ENCODE peak calls at places on chromosomes 13 and 19, in six cellular contexts. B, S, W, L, E and X are unnamed samples.
A peak's percentile ranks its signal among the peaks of the same experiment; 100 is the strongest.

GRCh38 chr13:112233256-112233655 is 142.9 kb upstream of the SPACA7 start:
- DNase-seq in L (no peak), S (no peak), W (no peak), B (no peak), E (no peak), X (no peak)

GRCh38 chr19:45779231-45780145 is 2.8 kb downstream of the DMPK start:
- DNase-seq in B (peak; percentile 95), L (peak; percentile 77), S (peak; percentile 68), W (peak; percentile 95), E (peak; percentile 97), X (no peak)

GRCh38 chr13:94325660-94326059 is 153.8 kb downstream of the DCT start:
- DNase-seq in E (no peak), L (no peak), S (peak; percentile 87), W (no peak), B (peak; percentile 84), X (peak; percentile 17)

GRCh38 chr19:10691178-10691881 is 9.9 kb upstream of the QTRT1 start:
- DNase-seq in B (no peak), E (peak; percentile 26), W (no peak), L (no peak), S (no peak), X (no peak)

GRCh38 chr13:105073041-105073440 is 1462.4 kb downstream of the EFNB2 start:
- DNase-seq in B (no peak), L (no peak), S (no peak), W (no peak), E (no peak), X (no peak)

GRCh38 chr19:40147693-40148347 is 43.4 kb upstream of the MAP3K10 start:
- DNase-seq in W (no peak), E (no peak), L (no peak), S (peak; percentile 79), B (no peak), X (peak; percentile 77)

GRCh38 chr19:872266-872951 is 12.9 kb downstream of the CFD start:
- DNase-seq in L (no peak), E (peak; percentile 94), W (no peak), B (peak; percentile 88), S (peak; percentile 65), X (peak; percentile 38)

GRCh38 chr19:6842871-6843607 is 44.3 kb upstream of the ADGRE1 start:
- DNase-seq in L (no peak), B (no peak), W (no peak), S (no peak), E (no peak), X (no peak)

GRCh38 chr13:43573361-43573740 is 213.4 kb downstream of the ENOX1 start:
- DNase-seq in W (no peak), S (peak; percentile 32), B (peak; percentile 75), L (no peak), E (no peak), X (no peak)

GRCh38 chr19:35510626-35510964 is 2.9 kb downstream of the DMKN start:
- DNase-seq in S (no peak), L (no peak), W (no peak), B (no peak), E (no peak), X (no peak)

GRCh38 chr19:35507561-35507960 is 5.9 kb downstream of the DMKN start:
- DNase-seq in B (no peak), W (no peak), L (no peak), S (no peak), E (no peak), X (no peak)

GRCh38 chr19:35509861-35510625 is 3.4 kb downstream of the DMKN start:
- DNase-seq in W (peak; percentile 82), L (peak; percentile 78), B (peak; percentile 95), E (peak; percentile 95), S (peak; percentile 35), X (peak; percentile 22)

GRCh38 chr19:35508129-35508528 is 5.3 kb downstream of the DMKN start:
- DNase-seq in W (no peak), E (no peak), L (no peak), B (no peak), S (no peak), X (no peak)

DNA sequence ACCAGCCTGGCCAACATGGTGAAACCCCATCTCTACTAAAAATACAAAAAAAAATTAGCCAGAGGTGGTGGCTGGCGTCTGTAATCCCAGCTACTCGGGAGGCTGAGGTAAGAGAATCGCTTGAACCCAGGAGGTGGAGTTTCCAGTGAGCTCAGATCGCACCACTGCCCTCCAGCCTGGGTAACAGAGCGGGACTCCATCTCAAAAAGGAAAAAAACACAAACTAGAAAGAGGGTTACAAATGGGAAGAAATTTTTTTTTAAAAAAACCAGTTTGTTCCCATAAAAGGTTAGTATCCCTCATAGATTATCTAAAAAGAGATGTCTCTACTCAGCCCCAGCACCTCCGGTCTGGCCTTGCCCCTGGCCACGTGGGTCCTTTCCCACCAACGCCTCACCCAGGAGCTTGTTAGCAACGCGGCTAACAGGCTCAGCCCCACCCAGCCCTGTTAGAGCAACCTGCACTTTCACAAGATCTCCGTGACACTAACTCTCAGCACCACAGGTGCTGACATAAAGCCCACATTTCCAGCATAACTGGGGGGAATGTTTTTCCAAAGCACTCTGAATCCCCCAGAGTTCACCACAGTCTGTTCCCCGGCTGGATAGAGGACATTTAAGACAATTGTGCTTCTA is 4.3 kb downstream of the DMKN start:
- DNase-seq in W (no peak), E (peak; percentile 79), B (peak; percentile 88), S (no peak), L (no peak), X (no peak)
- H3K4ac ChIP-seq in W (no peak overlapping the region), E (peak overlapping the region; percentile 35), B (no peak overlapping the region), S (no peak overlapping the region), L (peak overlapping the region; percentile 87), X (no peak overlapping the region)

DNA sequence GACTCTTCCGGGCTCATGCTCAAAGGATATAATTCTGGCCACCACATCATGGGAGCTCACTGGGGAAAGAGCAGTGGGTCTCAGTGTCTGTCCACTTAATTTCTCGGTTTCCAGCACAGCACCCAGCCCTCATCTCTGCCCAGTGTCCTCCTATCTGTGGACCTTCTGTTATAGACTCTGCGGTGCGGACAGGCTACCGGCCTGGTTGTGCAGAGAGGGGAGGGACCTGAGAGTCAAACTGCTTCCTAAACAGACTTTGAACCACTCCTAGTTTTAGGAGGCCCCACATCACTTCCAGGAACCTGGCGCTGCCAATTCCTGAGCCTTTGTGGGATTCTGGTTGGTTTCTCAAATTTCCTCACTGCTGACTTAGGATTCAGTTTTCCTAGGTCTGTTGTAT is 59.8 kb upstream of the MED4 start:
- DNase-seq in W (no peak), E (no peak), S (no peak), B (no peak), L (no peak), X (no peak)
- H3K4ac ChIP-seq in W (no peak overlapping the region), E (no peak overlapping the region), S (no peak overlapping the region), B (peak overlapping the region; percentile 59), L (no peak overlapping the region), X (no peak overlapping the region)

GRCh38 chr13:23584275-23584674 is 14.1 kb downstream of the TNFRSF19 start:
- DNase-seq in S (no peak), L (no peak), E (no peak), B (no peak), W (no peak), X (no peak)

GRCh38 chr13:23588576-23589141 is 18.4 kb downstream of the TNFRSF19 start:
- DNase-seq in S (no peak), E (no peak), W (no peak), B (no peak), L (no peak), X (no peak)

GRCh38 chr13:23583491-23583890 is 13.3 kb downstream of the TNFRSF19 start:
- DNase-seq in E (no peak), B (no peak), L (no peak), W (no peak), S (no peak), X (no peak)

GRCh38 chr13:23586336-23586735 is 16.1 kb downstream of the TNFRSF19 start:
- DNase-seq in B (no peak), E (no peak), L (no peak), S (no peak), W (no peak), X (no peak)
- H3K4ac ChIP-seq in B (no peak overlapping the region), E (no peak overlapping the region), L (no peak overlapping the region), S (no peak overlapping the region), W (no peak overlapping the region), X (no peak overlapping the region)

GRCh38 chr19:55645512-55645881 is 2.0 kb downstream of the ZNF581 start:
- DNase-seq in E (no peak), L (no peak), S (no peak), B (no peak), W (no peak), X (no peak)

GRCh38 chr19:55646889-55647731 is 902 bp upstream of the CCDC106 start:
- DNase-seq in L (no peak), W (no peak), E (no peak), S (no peak), B (no peak), X (no peak)

GRCh38 chr19:55649579-55650557 is 1.9 kb downstream of the CCDC106 start:
- DNase-seq in B (no peak), L (no peak), E (no peak), S (no peak), W (no peak), X (no peak)

GRCh38 chr19:55648657-55649578 is 906 bp downstream of the CCDC106 start:
- DNase-seq in E (no peak), L (no peak), B (no peak), S (no peak), W (no peak), X (no peak)

GRCh38 chr19:55647732-55648656 is at the start of gene CCDC106:
- DNase-seq in B (peak; percentile 87), W (peak; percentile 71), E (peak; percentile 86), L (no peak), S (peak; percentile 82), X (peak; percentile 68)
- H3K4ac ChIP-seq in B (peak within 1 kb of the TSS; percentile 73), W (peak within 1 kb of the TSS; percentile 93), E (no peak within 1 kb of the TSS), L (peak within 1 kb of the TSS; percentile 74), S (peak within 1 kb of the TSS; percentile 90), X (peak within 1 kb of the TSS; percentile 92)

GRCh38 chr19:47197141-47197540 is 33.9 kb downstream of the BBC3 start:
- DNase-seq in S (no peak), B (no peak), W (no peak), E (no peak), L (no peak), X (no peak)

GRCh38 chr19:47203254-47203653 is 27.7 kb downstream of the BBC3 start:
- DNase-seq in E (no peak), B (no peak), W (no peak), L (no peak), S (no peak), X (no peak)

GRCh38 chr19:47195462-47195861 is 35.5 kb downstream of the BBC3 start:
- DNase-seq in S (no peak), B (no peak), L (no peak), E (no peak), W (no peak), X (no peak)

GRCh38 chr19:47200530-47200929 is 30.5 kb downstream of the BBC3 start:
- DNase-seq in B (no peak), S (no peak), L (no peak), E (no peak), W (no peak), X (no peak)
- H3K4ac ChIP-seq in B (no peak overlapping the region), S (no peak overlapping the region), L (no peak overlapping the region), E (no peak overlapping the region), W (no peak overlapping the region), X (no peak overlapping the region)

DNA sequence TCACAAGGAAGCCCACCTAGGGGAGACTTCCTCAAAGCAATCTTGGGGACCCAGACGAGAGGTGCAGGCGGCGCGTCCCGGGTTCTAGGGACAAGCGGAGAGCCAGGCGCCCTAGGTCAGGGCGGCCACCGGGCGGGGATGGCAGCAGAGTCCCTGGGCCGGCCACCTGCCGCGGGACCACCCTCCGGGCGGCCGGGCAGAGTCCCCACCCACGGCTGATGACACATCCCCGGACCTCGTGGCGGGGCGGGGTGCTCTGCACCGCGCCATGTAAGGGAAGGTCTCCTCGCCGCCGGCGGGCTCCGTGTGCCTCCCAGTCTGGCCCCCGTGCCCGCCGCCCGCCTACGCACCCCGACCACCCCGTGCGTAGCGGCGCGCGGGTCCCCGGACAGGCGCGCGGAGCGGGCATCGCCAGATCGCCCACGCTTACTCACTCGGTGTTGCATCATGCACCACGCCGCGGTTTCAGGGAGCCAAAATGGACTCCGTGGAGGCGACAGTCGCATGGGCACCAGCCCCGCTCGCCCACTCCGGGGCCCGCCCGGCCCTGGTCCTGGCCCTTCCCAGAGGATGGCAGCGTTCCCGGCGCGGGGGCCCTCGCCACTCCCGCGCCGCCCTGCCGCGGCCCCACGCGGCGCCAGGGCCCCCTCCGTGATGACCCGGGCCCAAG is 643 bp downstream of the SLC7A1 start:
- DNase-seq in W (peak; percentile 29), S (peak; percentile 74), E (no peak), L (no peak), B (peak; percentile 33), X (peak; percentile 59)
- H3K4ac ChIP-seq in W (peak overlapping the region; percentile 85), S (peak overlapping the region; percentile 95), E (no peak overlapping the region), L (peak overlapping the region; percentile 14), B (peak overlapping the region; percentile 93), X (peak overlapping the region; percentile 92)